ENCODE peak calls at places on chromosomes 2 and 18, in eight cellular contexts. One of them, this sample, is unnamed.

GRCh38 chr2:103103678-103104077 is 341.8 kb downstream of the TMEM182 start:
- DNase-seq in spleen: no peak
- DNase-seq in adrenal gland: no peak
- DNase-seq in left ventricle myocardium inferior: no peak
- DNase-seq in CD8-positive, alpha-beta T cell: no peak
- DNase-seq in cardiac fibroblast: no peak
- DNase-seq in fibroblast of mammary gland: no peak
- DNase-seq in AG09309: no peak
- DNase-seq in this sample: no peak

GRCh38 chr2:26870585-26871095 is 22.7 kb downstream of the DPYSL5 start:
- DNase-seq in spleen: no peak
- DNase-seq in adrenal gland: no peak
- DNase-seq in left ventricle myocardium inferior: no peak
- DNase-seq in CD8-positive, alpha-beta T cell: no peak
- DNase-seq in cardiac fibroblast: no peak
- DNase-seq in fibroblast of mammary gland: no peak
- DNase-seq in AG09309: no peak
- DNase-seq in this sample: no peak

GRCh38 chr2:10946394-10946793 is 34.7 kb downstream of the KCNF1 start:
- DNase-seq in spleen: peak; percentile 57
- DNase-seq in adrenal gland: no peak
- DNase-seq in left ventricle myocardium inferior: no peak
- DNase-seq in CD8-positive, alpha-beta T cell: no peak
- DNase-seq in cardiac fibroblast: no peak
- DNase-seq in fibroblast of mammary gland: no peak
- DNase-seq in AG09309: no peak
- DNase-seq in this sample: no peak

GRCh38 chr2:19793132-19793750 is 108.5 kb downstream of the TTC32 start:
- DNase-seq in spleen: no peak
- DNase-seq in adrenal gland: no peak
- DNase-seq in left ventricle myocardium inferior: no peak
- DNase-seq in CD8-positive, alpha-beta T cell: no peak
- DNase-seq in cardiac fibroblast: no peak
- DNase-seq in fibroblast of mammary gland: no peak
- DNase-seq in AG09309: no peak
- DNase-seq in this sample: no peak

GRCh38 chr2:105249891-105250290 is 8.3 kb downstream of the GPR45 start:
- DNase-seq in spleen: no peak
- DNase-seq in adrenal gland: no peak
- DNase-seq in left ventricle myocardium inferior: no peak
- DNase-seq in CD8-positive, alpha-beta T cell: no peak
- DNase-seq in cardiac fibroblast: no peak
- DNase-seq in fibroblast of mammary gland: no peak
- DNase-seq in AG09309: no peak
- DNase-seq in this sample: no peak

GRCh38 chr18:42113529-42114191 is 158.6 kb downstream of the PIK3C3 start:
- DNase-seq in spleen: no peak
- DNase-seq in adrenal gland: no peak
- DNase-seq in left ventricle myocardium inferior: no peak
- DNase-seq in CD8-positive, alpha-beta T cell: no peak
- DNase-seq in cardiac fibroblast: peak; percentile 60
- DNase-seq in fibroblast of mammary gland: peak; percentile 33
- DNase-seq in AG09309: peak; percentile 44
- DNase-seq in this sample: no peak

GRCh38 chr2:212905640-212906201 is 245.7 kb downstream of the IKZF2 start:
- DNase-seq in spleen: no peak
- DNase-seq in adrenal gland: no peak
- DNase-seq in left ventricle myocardium inferior: no peak
- DNase-seq in CD8-positive, alpha-beta T cell: no peak
- DNase-seq in cardiac fibroblast: peak; percentile 79
- DNase-seq in fibroblast of mammary gland: peak; percentile 46
- DNase-seq in AG09309: no peak
- DNase-seq in this sample: no peak

GRCh38 chr2:43024515-43024962 is 201.9 kb downstream of the ZFP36L2 start:
- DNase-seq in spleen: peak; percentile 83
- DNase-seq in adrenal gland: peak; percentile 52
- DNase-seq in left ventricle myocardium inferior: peak; percentile 66
- DNase-seq in CD8-positive, alpha-beta T cell: peak; percentile 67
- DNase-seq in cardiac fibroblast: peak; percentile 73
- DNase-seq in fibroblast of mammary gland: peak; percentile 64
- DNase-seq in AG09309: no peak
- DNase-seq in this sample: no peak

GRCh38 chr18:57710226-57710625 is 88.6 kb upstream of the NARS1 start:
- DNase-seq in spleen: no peak
- DNase-seq in adrenal gland: no peak
- DNase-seq in left ventricle myocardium inferior: no peak
- DNase-seq in CD8-positive, alpha-beta T cell: no peak
- DNase-seq in cardiac fibroblast: no peak
- DNase-seq in fibroblast of mammary gland: no peak
- DNase-seq in AG09309: no peak
- DNase-seq in this sample: no peak

GRCh38 chr2:86014493-86014892 is 91.2 kb downstream of the POLR1A start:
- DNase-seq in spleen: no peak
- DNase-seq in adrenal gland: no peak
- DNase-seq in left ventricle myocardium inferior: no peak
- DNase-seq in CD8-positive, alpha-beta T cell: no peak
- DNase-seq in cardiac fibroblast: no peak
- DNase-seq in fibroblast of mammary gland: no peak
- DNase-seq in AG09309: no peak
- DNase-seq in this sample: no peak

GRCh38 chr2:161954103-161954502 is 119.9 kb downstream of the DPP4 start:
- DNase-seq in spleen: no peak
- DNase-seq in adrenal gland: no peak
- DNase-seq in left ventricle myocardium inferior: no peak
- DNase-seq in CD8-positive, alpha-beta T cell: no peak
- DNase-seq in cardiac fibroblast: no peak
- DNase-seq in fibroblast of mammary gland: peak; percentile 17
- DNase-seq in AG09309: no peak
- DNase-seq in this sample: peak; percentile 35

GRCh38 chr2:233816771-233817170 is 37.6 kb downstream of the HJURP start:
- DNase-seq in spleen: peak; percentile 46
- DNase-seq in adrenal gland: peak; percentile 3
- DNase-seq in left ventricle myocardium inferior: no peak
- DNase-seq in CD8-positive, alpha-beta T cell: no peak
- DNase-seq in cardiac fibroblast: no peak
- DNase-seq in fibroblast of mammary gland: no peak
- DNase-seq in AG09309: no peak
- DNase-seq in this sample: no peak

GRCh38 chr2:173159794-173160463 is 84.3 kb downstream of the MAP3K20 start:
- DNase-seq in spleen: peak; percentile 82
- DNase-seq in adrenal gland: peak; percentile 95
- DNase-seq in left ventricle myocardium inferior: peak; percentile 80
- DNase-seq in CD8-positive, alpha-beta T cell: no peak
- DNase-seq in cardiac fibroblast: peak; percentile 99
- DNase-seq in fibroblast of mammary gland: peak; percentile 100
- DNase-seq in AG09309: peak; percentile 98
- DNase-seq in this sample: no peak

GRCh38 chr2:28976584-28976983 is 4.5 kb upstream of the TOGARAM2 start:
- DNase-seq in spleen: no peak
- DNase-seq in adrenal gland: no peak
- DNase-seq in left ventricle myocardium inferior: peak; percentile 40
- DNase-seq in CD8-positive, alpha-beta T cell: no peak
- DNase-seq in cardiac fibroblast: peak; percentile 54
- DNase-seq in fibroblast of mammary gland: no peak
- DNase-seq in AG09309: no peak
- DNase-seq in this sample: no peak

GRCh38 chr18:59779979-59780378 is 82.8 kb upstream of the CCBE1 start:
- DNase-seq in spleen: no peak
- DNase-seq in adrenal gland: peak; percentile 39
- DNase-seq in left ventricle myocardium inferior: no peak
- DNase-seq in CD8-positive, alpha-beta T cell: no peak
- DNase-seq in cardiac fibroblast: peak; percentile 78
- DNase-seq in fibroblast of mammary gland: peak; percentile 77
- DNase-seq in AG09309: peak; percentile 52
- DNase-seq in this sample: no peak

GRCh38 chr2:147345246-147345645 is 499.6 kb upstream of the ACVR2A start:
- DNase-seq in spleen: no peak
- DNase-seq in adrenal gland: no peak
- DNase-seq in left ventricle myocardium inferior: no peak
- DNase-seq in CD8-positive, alpha-beta T cell: no peak
- DNase-seq in cardiac fibroblast: peak; percentile 48
- DNase-seq in fibroblast of mammary gland: peak; percentile 78
- DNase-seq in AG09309: no peak
- DNase-seq in this sample: no peak

GRCh38 chr2:135096665-135097446 is 44.8 kb downstream of the RAB3GAP1 start:
- DNase-seq in spleen: no peak
- DNase-seq in adrenal gland: no peak
- DNase-seq in left ventricle myocardium inferior: no peak
- DNase-seq in CD8-positive, alpha-beta T cell: no peak
- DNase-seq in cardiac fibroblast: peak; percentile 18
- DNase-seq in fibroblast of mammary gland: no peak
- DNase-seq in AG09309: no peak
- DNase-seq in this sample: no peak

GRCh38 chr2:181396575-181397062 is 60.6 kb upstream of the ITGA4 start:
- DNase-seq in spleen: no peak
- DNase-seq in adrenal gland: no peak
- DNase-seq in left ventricle myocardium inferior: no peak
- DNase-seq in CD8-positive, alpha-beta T cell: no peak
- DNase-seq in cardiac fibroblast: no peak
- DNase-seq in fibroblast of mammary gland: peak; percentile 19
- DNase-seq in AG09309: peak; percentile 17
- DNase-seq in this sample: peak; percentile 73

GRCh38 chr2:56505885-56506284 is 322.1 kb downstream of the CCDC85A start:
- DNase-seq in spleen: no peak
- DNase-seq in adrenal gland: no peak
- DNase-seq in left ventricle myocardium inferior: no peak
- DNase-seq in CD8-positive, alpha-beta T cell: no peak
- DNase-seq in cardiac fibroblast: no peak
- DNase-seq in fibroblast of mammary gland: no peak
- DNase-seq in AG09309: no peak
- DNase-seq in this sample: no peak

GRCh38 chr2:109377976-109378375 is 235.8 kb downstream of the SEPTIN10 start:
- DNase-seq in spleen: peak; percentile 47
- DNase-seq in adrenal gland: no peak
- DNase-seq in left ventricle myocardium inferior: no peak
- DNase-seq in CD8-positive, alpha-beta T cell: peak; percentile 23
- DNase-seq in cardiac fibroblast: no peak
- DNase-seq in fibroblast of mammary gland: no peak
- DNase-seq in AG09309: no peak
- DNase-seq in this sample: no peak

GRCh38 chr2:8413589-8414135 is 268.2 kb upstream of the ID2 start:
- DNase-seq in spleen: no peak
- DNase-seq in adrenal gland: peak; percentile 31
- DNase-seq in left ventricle myocardium inferior: no peak
- DNase-seq in CD8-positive, alpha-beta T cell: no peak
- DNase-seq in cardiac fibroblast: peak; percentile 36
- DNase-seq in fibroblast of mammary gland: no peak
- DNase-seq in AG09309: peak; percentile 31
- DNase-seq in this sample: no peak

GRCh38 chr2:62150597-62151305 is 45.2 kb upstream of the B3GNT2 start:
- DNase-seq in spleen: no peak
- DNase-seq in adrenal gland: no peak
- DNase-seq in left ventricle myocardium inferior: no peak
- DNase-seq in CD8-positive, alpha-beta T cell: no peak
- DNase-seq in cardiac fibroblast: peak; percentile 15
- DNase-seq in fibroblast of mammary gland: peak; percentile 37
- DNase-seq in AG09309: no peak
- DNase-seq in this sample: no peak

GRCh38 chr2:184004289-184004944 is 593.9 kb upstream of the ZNF804A start:
- DNase-seq in spleen: no peak
- DNase-seq in adrenal gland: no peak
- DNase-seq in left ventricle myocardium inferior: no peak
- DNase-seq in CD8-positive, alpha-beta T cell: no peak
- DNase-seq in cardiac fibroblast: no peak
- DNase-seq in fibroblast of mammary gland: no peak
- DNase-seq in AG09309: no peak
- DNase-seq in this sample: no peak

GRCh38 chr18:25283769-25284168 is 68.2 kb downstream of the ZNF521 start:
- DNase-seq in spleen: no peak
- DNase-seq in adrenal gland: no peak
- DNase-seq in left ventricle myocardium inferior: no peak
- DNase-seq in CD8-positive, alpha-beta T cell: no peak
- DNase-seq in cardiac fibroblast: no peak
- DNase-seq in fibroblast of mammary gland: no peak
- DNase-seq in AG09309: no peak
- DNase-seq in this sample: no peak

GRCh38 chr2:210399440-210400041 is 77.0 kb downstream of the LANCL1 start:
- DNase-seq in spleen: no peak
- DNase-seq in adrenal gland: no peak
- DNase-seq in left ventricle myocardium inferior: no peak
- DNase-seq in CD8-positive, alpha-beta T cell: no peak
- DNase-seq in cardiac fibroblast: peak; percentile 29
- DNase-seq in fibroblast of mammary gland: peak; percentile 25
- DNase-seq in AG09309: no peak
- DNase-seq in this sample: no peak

DNA sequence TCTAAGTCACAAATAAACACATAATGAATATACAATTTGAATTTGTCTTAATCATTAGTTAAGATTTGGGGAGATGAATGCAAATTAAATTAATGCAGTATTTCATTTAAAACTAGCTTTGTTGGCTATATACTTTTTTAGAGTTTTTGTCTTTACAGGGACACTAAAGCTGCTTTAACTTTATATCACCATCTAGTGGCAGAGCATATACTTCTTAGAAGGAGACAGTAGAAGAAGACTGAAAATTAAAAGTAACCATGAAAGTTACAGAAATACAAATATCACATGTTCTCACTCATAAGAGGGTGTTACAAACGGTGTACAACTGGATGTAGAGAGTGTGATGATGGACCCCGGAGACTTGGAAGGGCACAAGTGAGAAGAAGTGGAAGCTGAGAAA is 268.3 kb upstream of the NETO1 start:
- DNase-seq in spleen: no peak
- DNase-seq in adrenal gland: no peak
- DNase-seq in left ventricle myocardium inferior: no peak
- DNase-seq in CD8-positive, alpha-beta T cell: no peak
- DNase-seq in cardiac fibroblast: no peak
- DNase-seq in fibroblast of mammary gland: peak; percentile 11
- DNase-seq in AG09309: no peak
- DNase-seq in this sample: no peak
- TF ChIP-seq CTCF in spleen: no peak
- TF ChIP-seq CTCF in adrenal gland: no peak
- TF ChIP-seq CTCF in left ventricle myocardium inferior: peak; percentile 51
- TF ChIP-seq CTCF in CD8-positive, alpha-beta T cell: no peak
- TF ChIP-seq CTCF in cardiac fibroblast: no peak
- TF ChIP-seq CTCF in fibroblast of mammary gland: peak; percentile 31
- TF ChIP-seq CTCF in AG09309: peak; percentile 33
- TF ChIP-seq CTCF in this sample: no peak

GRCh38 chr2:63614448-63614968 is 25.7 kb downstream of the MDH1 start:
- DNase-seq in spleen: no peak
- DNase-seq in adrenal gland: no peak
- DNase-seq in left ventricle myocardium inferior: no peak
- DNase-seq in CD8-positive, alpha-beta T cell: no peak
- DNase-seq in cardiac fibroblast: peak; percentile 11
- DNase-seq in fibroblast of mammary gland: peak; percentile 8
- DNase-seq in AG09309: peak; percentile 60
- DNase-seq in this sample: peak; percentile 35
- H3K4me3 ChIP-seq in spleen: no peak overlapping the region
- H3K4me3 ChIP-seq in adrenal gland: no peak overlapping the region
- H3K4me3 ChIP-seq in left ventricle myocardium inferior: no peak overlapping the region
- H3K4me3 ChIP-seq in CD8-positive, alpha-beta T cell: no peak overlapping the region
- H3K4me3 ChIP-seq in cardiac fibroblast: no peak overlapping the region
- H3K4me3 ChIP-seq in fibroblast of mammary gland: no peak overlapping the region
- H3K4me3 ChIP-seq in AG09309: no peak overlapping the region
- H3K4me3 ChIP-seq in this sample: no peak overlapping the region

GRCh38 chr18:63823516-63824219 is 48.5 kb downstream of the SERPINB7 start:
- DNase-seq in spleen: no peak
- DNase-seq in adrenal gland: no peak
- DNase-seq in left ventricle myocardium inferior: peak; percentile 32
- DNase-seq in CD8-positive, alpha-beta T cell: no peak
- DNase-seq in cardiac fibroblast: peak; percentile 38
- DNase-seq in fibroblast of mammary gland: peak; percentile 22
- DNase-seq in AG09309: no peak
- DNase-seq in this sample: no peak
- TF ChIP-seq CTCF in spleen: peak; percentile 12
- TF ChIP-seq CTCF in adrenal gland: peak; percentile 43
- TF ChIP-seq CTCF in left ventricle myocardium inferior: peak; percentile 57
- TF ChIP-seq CTCF in CD8-positive, alpha-beta T cell: no peak
- TF ChIP-seq CTCF in cardiac fibroblast: peak; percentile 38
- TF ChIP-seq CTCF in fibroblast of mammary gland: peak; percentile 44
- TF ChIP-seq CTCF in AG09309: peak; percentile 56
- TF ChIP-seq CTCF in this sample: peak; percentile 42

GRCh38 chr2:97741251-97741650 is 27.9 kb downstream of the ZAP70 start:
- DNase-seq in spleen: peak; percentile 71
- DNase-seq in adrenal gland: no peak
- DNase-seq in left ventricle myocardium inferior: peak; percentile 8
- DNase-seq in CD8-positive, alpha-beta T cell: no peak
- DNase-seq in cardiac fibroblast: no peak
- DNase-seq in fibroblast of mammary gland: no peak
- DNase-seq in AG09309: no peak
- DNase-seq in this sample: no peak
- H3K4me3 ChIP-seq in spleen: no peak overlapping the region
- H3K4me3 ChIP-seq in adrenal gland: no peak overlapping the region
- H3K4me3 ChIP-seq in left ventricle myocardium inferior: no peak overlapping the region
- H3K4me3 ChIP-seq in CD8-positive, alpha-beta T cell: no peak overlapping the region
- H3K4me3 ChIP-seq in cardiac fibroblast: no peak overlapping the region
- H3K4me3 ChIP-seq in fibroblast of mammary gland: no peak overlapping the region
- H3K4me3 ChIP-seq in AG09309: no peak overlapping the region
- H3K4me3 ChIP-seq in this sample: no peak overlapping the region

This sample was measured in HFF-Myc.